ENCODE peak calls at places on chromosome 9, in six cellular contexts. V is D341Med, G is EL, D is iris pigment epithelial cell, R is WERI-Rb-1, M is NCI-H2227 treated with DMSO at 0.1 percent for 48 hours. X is an unnamed sample.

GRCh38 chr9:22040760-22041159 is 31.7 kb upstream of the CDKN2B start:
- DNase-seq in D (peak; percentile 84), V (no peak), M (no peak), R (no peak), G (peak; percentile 73), X (peak; percentile 88)

GRCh38 chr9:15135167-15135792 is 171.7 kb downstream of the TTC39B start:
- DNase-seq in R (peak; percentile 80), D (peak; percentile 72), M (peak; percentile 84), V (peak; percentile 80), G (peak; percentile 75), X (peak; percentile 48)

GRCh38 chr9:114688892-114689291 is 6.9 kb upstream of the TEX48 start:
- DNase-seq in M (no peak), D (no peak), V (no peak), G (no peak), R (no peak), X (no peak)

GRCh38 chr9:132823370-132824144 is 54.5 kb downstream of the AK8 start:
- DNase-seq in M (no peak), R (no peak), G (no peak), D (no peak), V (no peak), X (no peak)

GRCh38 chr9:3205421-3206095 is 320.2 kb downstream of the RFX3 start:
- DNase-seq in D (no peak), G (peak; percentile 19), M (no peak), R (no peak), V (no peak), X (no peak)

GRCh38 chr9:137545123-137545522 is 5.1 kb downstream of the PNPLA7 start:
- DNase-seq in R (no peak), G (no peak), M (no peak), D (peak; percentile 52), V (no peak), X (no peak)

GRCh38 chr9:76690575-76691370 is 73.5 kb upstream of the PCA3 start:
- DNase-seq in R (no peak), V (no peak), G (no peak), D (no peak), M (no peak), X (no peak)

GRCh38 chr9:131567910-131568309 is 22.6 kb downstream of the PRRT1B start:
- DNase-seq in D (no peak), G (no peak), M (no peak), V (peak; percentile 22), R (no peak), X (no peak)

GRCh38 chr9:122806661-122807060 is 6.7 kb downstream of the OR1K1 start:
- DNase-seq in D (no peak), M (no peak), G (no peak), V (no peak), R (no peak), X (peak; percentile 49)

GRCh38 chr9:133141833-133142594 is 21.0 kb upstream of the RALGDS start:
- DNase-seq in M (no peak), V (no peak), R (no peak), G (no peak), D (no peak), X (no peak)

GRCh38 chr9:113254991-113255390 is 20.4 kb downstream of the CDC26 start:
- DNase-seq in M (no peak), D (no peak), R (no peak), G (no peak), V (no peak), X (no peak)

GRCh38 chr9:126667190-126668055 is 53.7 kb downstream of the LMX1B start:
- DNase-seq in D (no peak), V (no peak), R (no peak), G (no peak), M (no peak), X (no peak)

GRCh38 chr9:124783830-124784229 is 6.9 kb downstream of the OLFML2A start:
- DNase-seq in D (no peak), R (no peak), G (no peak), M (no peak), V (no peak), X (no peak)

GRCh38 chr9:95626885-95627558 is 110.3 kb upstream of the PTCH1 start:
- DNase-seq in M (no peak), G (peak; percentile 41), D (peak; percentile 9), R (no peak), V (no peak), X (no peak)

GRCh38 chr9:131976157-131976740 is 103.4 kb downstream of the MED27 start:
- DNase-seq in G (no peak), R (no peak), V (no peak), M (no peak), D (no peak), X (no peak)

GRCh38 chr9:106697390-106697789 is 165.6 kb upstream of the ZNF462 start:
- DNase-seq in D (no peak), G (no peak), M (no peak), R (no peak), V (peak; percentile 29), X (no peak)

GRCh38 chr9:116726606-116727005 is 39.5 kb downstream of the TRIM32 start:
- DNase-seq in D (no peak), V (no peak), M (no peak), R (no peak), G (no peak), X (no peak)

GRCh38 chr9:38195737-38196161 is 126.7 kb upstream of the SHB start:
- DNase-seq in G (no peak), V (no peak), R (no peak), M (no peak), D (no peak), X (no peak)

GRCh38 chr9:136016221-136016881 is 55.2 kb upstream of the UBAC1 start:
- DNase-seq in R (no peak), G (no peak), D (no peak), M (no peak), V (no peak), X (no peak)

GRCh38 chr9:89428901-89429890 is 68.7 kb downstream of the SEMA4D start:
- DNase-seq in R (no peak), M (no peak), G (no peak), V (no peak), D (no peak), X (no peak)

GRCh38 chr9:86741311-86742215 is 205.7 kb downstream of the GAS1 start:
- DNase-seq in R (no peak), V (no peak), M (no peak), G (peak; percentile 58), D (peak; percentile 82), X (peak; percentile 81)

GRCh38 chr9:34185778-34186551 is 7.1 kb downstream of the UBAP1 start:
- DNase-seq in G (peak; percentile 90), V (no peak), R (no peak), D (peak; percentile 96), M (no peak), X (peak; percentile 99)

GRCh38 chr9:96616817-96617438 is 2.7 kb downstream of the CDC14B start:
- DNase-seq in M (no peak), D (no peak), R (no peak), G (no peak), V (no peak), X (no peak)

GRCh38 chr9:102049586-102050246 is 311.3 kb upstream of the GRIN3A start:
- DNase-seq in V (no peak), R (no peak), G (no peak), M (no peak), D (no peak), X (no peak)

GRCh38 chr9:85223506-85224108 is 518.1 kb downstream of the AGTPBP1 start:
- DNase-seq in R (no peak), G (peak; percentile 40), V (no peak), M (no peak), D (no peak), X (peak; percentile 56)

GRCh38 chr9:3455088-3455487 is 70.7 kb downstream of the RFX3 start:
- DNase-seq in R (no peak), D (peak; percentile 28), G (no peak), M (no peak), V (no peak), X (no peak)

GRCh38 chr9:134689320-134690181 is 47.9 kb downstream of the COL5A1 start:
- DNase-seq in M (no peak), G (peak; percentile 66), V (peak; percentile 72), R (peak; percentile 79), D (peak; percentile 45), X (no peak)

GRCh38 chr9:120920495-120921178 is 6.0 kb downstream of the TRAF1 start:
- DNase-seq in G (no peak), R (peak; percentile 99), M (no peak), D (no peak), V (peak; percentile 84), X (no peak)

GRCh38 chr9:134307223-134307600 is 19.0 kb upstream of the RXRA start:
- DNase-seq in R (no peak), M (no peak), G (no peak), V (no peak), D (no peak), X (no peak)

GRCh38 chr9:81268048-81268447 is 421.3 kb downstream of the TLE1 start:
- DNase-seq in G (peak; percentile 42), R (no peak), D (peak; percentile 84), M (no peak), V (no peak), X (peak; percentile 40)

GRCh38 chr9:105993051-105993854 is 298.9 kb downstream of the TMEM38B start:
- DNase-seq in M (no peak), R (peak; percentile 16), D (no peak), G (no peak), V (no peak), X (no peak)

GRCh38 chr9:105341784-105342183 is 97.3 kb downstream of the SLC44A1 start:
- DNase-seq in D (peak; percentile 69), V (no peak), R (no peak), M (no peak), G (peak; percentile 27), X (peak; percentile 14)

GRCh38 chr9:77440057-77440456 is 208.1 kb downstream of the GNA14 start:
- DNase-seq in V (peak; percentile 41), M (peak; percentile 4), D (peak; percentile 26), R (no peak), G (peak; percentile 48), X (peak; percentile 51)

GRCh38 chr9:125631391-125632085 is 75.5 kb downstream of the MAPKAP1 start:
- DNase-seq in V (peak; percentile 65), M (peak; percentile 10), G (peak; percentile 56), R (peak; percentile 54), D (peak; percentile 59), X (peak; percentile 58)

X was measured in astrocyte.